ENCODE peak calls at places on chromosome 20, in eight cellular contexts. B is NT2/D1, O is mesendoderm, S is IMR-90, J is GM23248, A is HCT116, W is colonic mucosa, Y is GM12878. N is an unnamed sample.

GRCh38 chr20:25066386-25066785 is 8.4 kb upstream of the ACSS1 start:
- DNase-seq in B (no peak), O (no peak), S (no peak), J (no peak), A (no peak), W (no peak), Y (no peak), N (no peak)

GRCh38 chr20:909641-910040 is 6.5 kb downstream of the ANGPT4 start:
- DNase-seq in B (no peak), O (no peak), S (no peak), J (no peak), A (no peak), W (no peak), Y (no peak), N (no peak)

GRCh38 chr20:9392892-9393857 is 121.2 kb upstream of the LAMP5 start:
- DNase-seq in B (peak), O (peak), S (peak), J (peak), A (peak), W (peak), Y (no peak), N (peak)

GRCh38 chr20:17614812-17615644 is 45.2 kb downstream of the DSTN start:
- DNase-seq in B (no peak), O (no peak), S (no peak), J (no peak), A (no peak), W (peak), Y (no peak), N (no peak)

GRCh38 chr20:53406580-53406979 is 187.1 kb downstream of the ZNF217 start:
- DNase-seq in B (no peak), O (no peak), S (no peak), J (no peak), A (no peak), W (no peak), Y (no peak), N (no peak)

GRCh38 chr20:8912731-8913130 is 156.2 kb upstream of the PLCB4 start:
- DNase-seq in B (no peak), O (no peak), S (no peak), J (no peak), A (no peak), W (no peak), Y (no peak), N (no peak)

GRCh38 chr20:59392741-59393140 is 92.3 kb downstream of the EDN3 start:
- DNase-seq in B (no peak), O (no peak), S (no peak), J (no peak), A (no peak), W (no peak), Y (no peak), N (no peak)

GRCh38 chr20:59010995-59011873 is 4.2 kb upstream of the CTSZ start:
- DNase-seq in B (no peak), O (peak), S (peak), J (peak), A (no peak), W (no peak), Y (no peak), N (peak)

GRCh38 chr20:16362642-16363041 is 210.6 kb downstream of the KIF16B start:
- DNase-seq in B (no peak), O (no peak), S (no peak), J (no peak), A (no peak), W (no peak), Y (no peak), N (no peak)

GRCh38 chr20:17768267-17768666 is 68.5 kb downstream of the BANF2 start:
- DNase-seq in B (no peak), O (no peak), S (no peak), J (no peak), A (no peak), W (no peak), Y (no peak), N (no peak)

GRCh38 chr20:63969851-63970713 is at the start of gene ZNF512B:
- DNase-seq in B (peak), O (peak), S (peak), J (peak), A (no peak), W (no peak), Y (no peak), N (peak)

GRCh38 chr20:46757754-46758678 is 48.6 kb downstream of the SLC2A10 start:
- DNase-seq in B (peak), O (peak), S (peak), J (peak), A (peak), W (peak), Y (peak), N (peak)

GRCh38 chr20:20436689-20437088 is 68.8 kb downstream of the INSM1 start:
- DNase-seq in B (no peak), O (no peak), S (no peak), J (no peak), A (no peak), W (no peak), Y (no peak), N (no peak)

GRCh38 chr20:39825524-39825923 is 863.4 kb downstream of the DHX35 start:
- DNase-seq in B (no peak), O (no peak), S (no peak), J (no peak), A (no peak), W (no peak), Y (no peak), N (no peak)

GRCh38 chr20:13990465-13990864 is at the start of gene SEL1L2:
- DNase-seq in B (peak), O (peak), S (no peak), J (no peak), A (no peak), W (no peak), Y (no peak), N (no peak)

GRCh38 chr20:59574308-59574707 is 30.0 kb upstream of the PHACTR3 start:
- DNase-seq in B (no peak), O (no peak), S (no peak), J (no peak), A (no peak), W (no peak), Y (no peak), N (no peak)

DNA sequence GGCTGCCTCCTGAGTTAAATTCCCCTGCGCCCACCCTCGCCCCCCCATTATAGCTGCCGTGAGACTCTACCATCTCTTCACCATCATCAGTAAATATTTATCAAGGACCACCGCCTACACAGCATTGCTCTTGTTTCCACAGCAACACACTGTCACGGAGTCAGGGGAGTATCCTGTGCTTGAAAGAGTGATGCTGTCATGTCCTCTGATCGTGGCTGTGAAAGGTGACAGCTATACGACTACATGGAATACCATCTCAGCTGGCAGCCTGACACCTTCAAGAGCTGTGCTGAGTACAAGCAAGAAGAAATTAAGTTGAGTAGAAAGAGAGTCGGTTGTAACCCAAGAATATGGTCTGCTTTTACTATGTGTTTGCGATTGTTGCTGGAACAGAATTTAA is 3.4 kb downstream of the PTPRT start:
- DNase-seq in B (no peak), O (peak), S (no peak), J (no peak), A (no peak), W (no peak), Y (no peak), N (no peak)
- H3K9ac ChIP-seq in B (no peak), O (no peak), S (no peak), J (no peak), A (no peak), W (no peak), Y (no peak), N (no peak)

DNA sequence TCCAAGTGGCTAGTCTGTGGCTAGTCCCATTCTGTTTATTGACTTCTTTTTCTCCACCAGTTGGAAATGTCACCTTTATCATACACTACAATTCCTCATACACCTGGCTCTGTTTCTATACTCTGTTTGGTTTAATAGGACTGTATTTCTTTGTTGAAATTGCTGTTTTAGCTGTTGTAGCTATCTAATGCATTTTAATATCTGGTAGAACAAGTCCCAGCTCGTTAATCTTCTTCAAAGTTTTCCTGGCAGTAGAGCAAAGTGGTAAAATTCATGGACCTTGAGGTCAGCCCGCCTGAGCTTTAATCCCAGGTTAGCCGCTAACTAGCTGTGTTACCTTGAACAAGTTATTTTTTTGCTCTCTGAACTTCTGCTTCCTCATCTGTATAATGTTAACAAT is 9.9 kb upstream of the ASXL1 start:
- DNase-seq in B (no peak), O (no peak), S (no peak), J (no peak), A (no peak), W (no peak), Y (no peak), N (no peak)
- H3K9ac ChIP-seq in B (no peak), O (no peak), S (no peak), J (no peak), A (no peak), W (no peak), Y (no peak), N (no peak)

GRCh38 chr20:50312682-50313187 is 122.1 kb downstream of the CEBPB start:
- DNase-seq in B (no peak), O (no peak), S (peak), J (peak), A (no peak), W (no peak), Y (no peak), N (peak)
- H3K9ac ChIP-seq in B (no peak), O (no peak), S (peak), J (peak), A (no peak), W (peak), Y (no peak), N (peak)

DNA sequence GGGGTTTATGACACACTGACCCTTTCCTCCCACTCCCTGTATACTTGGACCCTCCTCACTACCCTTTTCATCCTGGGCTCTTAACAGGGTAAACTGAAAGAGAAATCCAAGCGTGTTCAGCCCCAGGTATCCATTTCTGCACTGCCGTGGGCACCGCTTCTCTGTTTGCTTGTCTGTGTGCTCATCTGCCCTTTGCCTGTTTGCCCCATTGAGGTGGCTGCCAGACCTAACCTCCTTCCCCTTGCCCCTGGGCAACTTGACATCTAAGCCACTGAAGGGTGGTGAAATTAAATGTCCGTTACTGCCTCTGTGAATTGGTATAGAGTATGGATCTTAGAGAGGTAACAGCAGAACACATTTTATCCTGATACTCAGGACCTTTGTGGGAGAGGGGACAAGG is 38.7 kb downstream of the ACSS2 start:
- DNase-seq in B (no peak), O (no peak), S (no peak), J (no peak), A (no peak), W (no peak), Y (no peak), N (no peak)
- H3K9ac ChIP-seq in B (no peak), O (no peak), S (no peak), J (no peak), A (no peak), W (peak), Y (no peak), N (no peak)

GRCh38 chr20:62707981-62708521 is 585 bp upstream of the NTSR1 start:
- DNase-seq in B (peak), O (peak), S (no peak), J (no peak), A (peak), W (no peak), Y (no peak), N (no peak)
- H3K9ac ChIP-seq in B (peak), O (no peak), S (no peak), J (no peak), A (peak), W (no peak), Y (no peak), N (no peak)

DNA sequence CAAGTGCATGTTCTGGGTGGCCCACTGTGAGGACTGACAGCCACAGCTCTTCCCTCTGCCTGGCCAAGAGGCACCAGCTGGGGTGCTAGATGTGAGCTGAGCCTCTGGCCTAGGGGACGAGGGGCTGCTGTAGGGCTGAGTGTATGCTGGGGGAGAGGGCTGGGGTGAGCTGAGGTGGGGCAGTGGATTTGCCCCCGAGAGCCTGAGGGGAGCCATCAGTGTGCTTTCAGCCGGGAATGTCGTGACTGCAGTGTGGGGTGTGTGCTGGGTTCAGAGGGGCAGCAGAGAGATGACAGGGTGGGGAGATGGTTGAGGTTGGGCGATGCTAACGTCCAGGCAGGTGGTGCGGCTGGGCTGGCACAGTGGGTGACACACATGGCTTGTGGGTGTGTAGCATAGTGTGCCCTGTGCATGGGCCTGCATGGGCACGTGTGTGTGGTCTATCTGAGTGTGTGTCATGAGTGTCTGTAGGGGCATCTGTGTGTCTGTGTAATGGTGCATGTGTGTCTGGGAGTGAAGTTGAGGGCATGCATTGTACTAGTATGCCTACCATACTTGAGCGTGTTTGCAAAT is 46.0 kb upstream of the BLCAP start:
- DNase-seq in B (no peak), O (no peak), S (no peak), J (no peak), A (no peak), W (no peak), Y (no peak), N (no peak)
- H3K9ac ChIP-seq in B (no peak), O (no peak), S (no peak), J (no peak), A (no peak), W (no peak), Y (no peak), N (no peak)